ENCODE peak calls at places on chromosomes 7 and 10, in seven cellular contexts. N, J, M, V, Q, T and L are unnamed samples.

GRCh38 chr10:59172567-59172966 is 3.9 kb upstream of the PHYHIPL start:
- DNase-seq in N (no peak), T (no peak), Q (no peak), J (no peak), M (no peak), V (no peak), L (no peak)

GRCh38 chr7:105131033-105131656 is 117.1 kb downstream of the KMT2E start:
- DNase-seq in N (no peak), Q (no peak), J (peak; percentile 60), T (peak; percentile 87), M (no peak), V (no peak), L (peak; percentile 38)

GRCh38 chr10:100642295-100642994 is 102.9 kb upstream of the PAX2 start:
- DNase-seq in M (no peak), J (no peak), T (no peak), Q (no peak), N (no peak), V (no peak), L (no peak)

GRCh38 chr10:17181751-17182150 is 19.7 kb downstream of the TRDMT1 start:
- DNase-seq in N (no peak), J (no peak), V (no peak), M (no peak), Q (no peak), T (peak; percentile 54), L (no peak)

GRCh38 chr7:106521541-106521940 is 139.4 kb downstream of the CCDC71L start:
- DNase-seq in J (no peak), T (no peak), V (no peak), M (no peak), N (no peak), Q (no peak), L (no peak)

GRCh38 chr7:42128703-42129102 is 108.3 kb downstream of the GLI3 start:
- DNase-seq in M (no peak), Q (no peak), T (peak; percentile 13), J (no peak), V (no peak), N (no peak), L (no peak)

GRCh38 chr7:98054585-98054984 is 52.1 kb upstream of the LMTK2 start:
- DNase-seq in T (no peak), M (no peak), N (no peak), Q (no peak), J (no peak), V (no peak), L (no peak)

GRCh38 chr7:158649279-158649678 is 55.3 kb downstream of the NCAPG2 start:
- DNase-seq in Q (no peak), T (peak; percentile 23), N (peak; percentile 55), J (peak; percentile 94), V (peak; percentile 67), M (peak; percentile 70), L (no peak)

GRCh38 chr10:59709472-59710125 is at the start of gene SLC16A9:
- DNase-seq in M (peak; percentile 93), J (peak; percentile 11), N (peak; percentile 53), V (peak; percentile 12), T (peak; percentile 76), Q (peak; percentile 83), L (peak; percentile 8)

GRCh38 chr7:33485746-33486491 is 356.6 kb downstream of the BBS9 start:
- DNase-seq in V (no peak), T (no peak), J (peak; percentile 23), M (no peak), N (no peak), Q (no peak), L (no peak)

GRCh38 chr10:89393898-89394297 is 1.5 kb downstream of the IFIT1 start:
- DNase-seq in Q (no peak), M (no peak), V (no peak), J (no peak), N (no peak), T (no peak), L (no peak)

GRCh38 chr10:75596930-75597629 is 165.7 kb downstream of the LRMDA start:
- DNase-seq in N (no peak), T (no peak), V (no peak), M (no peak), J (no peak), Q (no peak), L (no peak)

GRCh38 chr7:51647931-51648351 is 331.3 kb upstream of the COBL start:
- DNase-seq in Q (no peak), J (no peak), M (peak; percentile 36), V (peak; percentile 49), N (no peak), T (no peak), L (no peak)

GRCh38 chr10:119620241-119620753 is 23.5 kb upstream of the TIAL1 start:
- DNase-seq in M (no peak), Q (no peak), V (no peak), T (no peak), N (no peak), J (peak; percentile 56), L (no peak)

GRCh38 chr10:109773818-109774440 is 149.4 kb downstream of the XPNPEP1 start:
- DNase-seq in M (peak; percentile 30), T (peak; percentile 30), V (peak; percentile 26), J (peak; percentile 43), Q (no peak), N (peak; percentile 7), L (no peak)

GRCh38 chr7:139830292-139830691 is 1.2 kb downstream of the TBXAS1 start:
- DNase-seq in N (no peak), Q (no peak), T (no peak), M (no peak), V (no peak), J (no peak), L (no peak)

GRCh38 chr7:80414331-80414730 is 97.5 kb downstream of the GNAT3 start:
- DNase-seq in N (no peak), T (no peak), V (no peak), Q (no peak), M (no peak), J (no peak), L (no peak)

GRCh38 chr10:3745582-3745981 is 39.4 kb downstream of the KLF6 start:
- DNase-seq in T (no peak), N (no peak), V (no peak), M (no peak), Q (no peak), J (no peak), L (no peak)

GRCh38 chr7:17991866-17992648 is 35.6 kb downstream of the PRPS1L1 start:
- DNase-seq in J (no peak), M (no peak), T (peak; percentile 45), V (no peak), Q (peak; percentile 79), N (no peak), L (no peak)

GRCh38 chr7:152615052-152615741 is 60.7 kb downstream of the XRCC2 start:
- DNase-seq in M (peak; percentile 92), N (no peak), V (peak; percentile 66), T (no peak), J (no peak), Q (no peak), L (no peak)

GRCh38 chr10:121949052-121949451 is 21.2 kb upstream of the ATE1 start:
- DNase-seq in N (no peak), J (no peak), M (no peak), Q (no peak), V (no peak), T (no peak), L (no peak)

GRCh38 chr10:34905200-34905927 is 90.3 kb upstream of the PARD3 start:
- DNase-seq in N (no peak), V (no peak), Q (peak; percentile 58), M (no peak), J (no peak), T (no peak), L (no peak)

GRCh38 chr10:34904191-34904590 is 89.1 kb upstream of the PARD3 start:
- DNase-seq in N (no peak), M (no peak), T (no peak), V (no peak), J (no peak), Q (no peak), L (no peak)

GRCh38 chr10:34906021-34906965 is 91.2 kb upstream of the PARD3 start:
- DNase-seq in V (peak; percentile 20), N (no peak), J (peak; percentile 55), Q (peak; percentile 61), T (peak; percentile 16), M (peak; percentile 30), L (no peak)

GRCh38 chr10:34908472-34908871 is 93.4 kb upstream of the PARD3 start:
- DNase-seq in T (no peak), M (peak; percentile 44), J (peak; percentile 69), V (no peak), Q (no peak), N (no peak), L (no peak)

DNA sequence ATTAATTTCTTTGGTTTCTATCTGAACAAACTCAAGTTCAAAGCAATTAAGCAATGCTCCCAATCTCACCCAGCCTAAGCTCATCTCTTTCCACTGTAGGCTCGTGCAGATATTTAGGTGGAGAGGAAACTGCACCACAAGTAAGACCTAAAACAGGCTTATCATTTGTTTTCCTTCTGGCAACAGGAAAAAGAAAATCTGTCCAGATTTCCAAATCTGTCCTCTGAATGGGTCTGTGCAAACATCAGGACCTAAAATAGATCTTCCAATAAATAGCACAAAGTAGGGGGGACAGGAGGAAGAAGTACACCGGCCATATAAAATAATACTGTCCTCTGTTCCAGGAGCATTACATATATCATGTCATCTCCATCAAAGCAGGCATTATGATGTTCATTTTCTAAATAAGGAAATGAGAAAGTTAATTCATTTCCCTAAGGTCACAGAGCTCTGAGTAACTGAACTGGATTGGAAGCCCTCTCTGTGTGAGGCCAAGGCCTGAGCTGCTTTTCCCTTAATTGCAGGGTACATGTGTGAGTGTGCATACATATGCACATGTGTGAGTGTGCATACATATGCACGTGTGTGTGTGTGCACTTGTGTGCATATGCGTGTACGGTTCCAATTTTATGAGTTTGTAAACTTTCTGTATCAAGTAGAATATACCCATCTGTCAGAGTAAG is 92.8 kb upstream of the PARD3 start:
- DNase-seq in J (no peak), M (no peak), T (no peak), N (no peak), Q (no peak), V (no peak), L (no peak)
- TF ChIP-seq RFX5 in J (no peak), M (no peak), T (no peak), N (no peak), Q (no peak), V (no peak), L (no peak)

GRCh38 chr7:83547526-83547925 is 101.4 kb downstream of the SEMA3E start:
- DNase-seq in J (peak; percentile 39), V (no peak), Q (no peak), N (peak; percentile 7), T (no peak), M (peak; percentile 10), L (peak; percentile 38)
- TF ChIP-seq RFX5 in J (no peak), V (no peak), Q (no peak), N (no peak), T (no peak), M (no peak), L (no peak)

GRCh38 chr7:112036071-112036470 is 170.1 kb downstream of the DOCK4 start:
- DNase-seq in J (peak; percentile 53), Q (no peak), T (no peak), M (no peak), V (no peak), N (no peak), L (no peak)
- TF ChIP-seq RFX5 in J (no peak), Q (no peak), T (no peak), M (no peak), V (no peak), N (no peak), L (no peak)

DNA sequence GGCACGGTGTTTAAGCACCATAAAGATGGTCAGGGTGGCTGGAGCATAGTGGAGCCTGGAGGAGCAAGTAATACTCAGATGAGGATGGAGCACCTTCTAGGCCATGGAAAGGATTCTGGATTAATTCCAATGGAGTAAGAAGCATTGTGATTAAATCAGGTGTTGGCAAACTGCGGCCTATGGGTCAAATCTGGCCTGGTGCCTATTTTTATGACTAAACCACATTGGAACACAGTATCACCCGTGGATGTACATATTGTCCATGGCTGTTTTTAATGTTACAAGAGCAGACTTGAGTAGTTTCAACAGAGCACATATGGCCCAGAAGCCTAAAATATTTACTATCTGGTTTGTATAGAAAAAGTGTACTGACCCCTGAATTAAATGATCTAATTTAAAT is 49.9 kb upstream of the TMEM248 start:
- DNase-seq in J (no peak), N (no peak), V (no peak), T (no peak), M (no peak), Q (no peak), L (no peak)
- TF ChIP-seq RFX5 in J (no peak), N (no peak), V (no peak), T (no peak), M (no peak), Q (no peak), L (no peak)